ENCODE peak calls at places on chromosomes 6 and 20, in ten cellular contexts. One of them, this sample, is unnamed.

GRCh38 chr6:41527721-41528408 is 18.3 kb upstream of the FOXP4 start:
- DNase-seq in AG04449: no peak
- DNase-seq in SK-N-MC: peak
- DNase-seq in HTR-8/SVneo: no peak
- DNase-seq in NCI-H345: peak
- DNase-seq in activated CD4-positive, alpha-beta T cell treated with anti-CD3 and anti-CD28 coated beads, Interleukin-2, amount 50 U/mL, for 1 hour: no peak
- DNase-seq in activated T-helper 1 cell treated with Interleukin-2 at 50 U/mL for 16 hours: no peak
- DNase-seq in SW480: no peak
- DNase-seq in fibroblast of gingiva: peak
- DNase-seq in upper lobe of left lung: peak
- DNase-seq in this sample: no peak

GRCh38 chr20:3068986-3069900 is 2.2 kb upstream of the OXT start:
- DNase-seq in AG04449: no peak
- DNase-seq in SK-N-MC: no peak
- DNase-seq in HTR-8/SVneo: no peak
- DNase-seq in NCI-H345: peak
- DNase-seq in activated CD4-positive, alpha-beta T cell treated with anti-CD3 and anti-CD28 coated beads, Interleukin-2, amount 50 U/mL, for 1 hour: peak
- DNase-seq in activated T-helper 1 cell treated with Interleukin-2 at 50 U/mL for 16 hours: no peak
- DNase-seq in SW480: peak
- DNase-seq in fibroblast of gingiva: peak
- DNase-seq in upper lobe of left lung: no peak
- DNase-seq in this sample: peak

GRCh38 chr6:18823782-18824386 is 436.7 kb downstream of the RNF144B start:
- DNase-seq in AG04449: no peak
- DNase-seq in SK-N-MC: peak
- DNase-seq in HTR-8/SVneo: no peak
- DNase-seq in NCI-H345: no peak
- DNase-seq in activated CD4-positive, alpha-beta T cell treated with anti-CD3 and anti-CD28 coated beads, Interleukin-2, amount 50 U/mL, for 1 hour: peak
- DNase-seq in activated T-helper 1 cell treated with Interleukin-2 at 50 U/mL for 16 hours: peak
- DNase-seq in SW480: no peak
- DNase-seq in fibroblast of gingiva: no peak
- DNase-seq in upper lobe of left lung: no peak
- DNase-seq in this sample: peak

GRCh38 chr6:164347455-164347854 is 932.9 kb downstream of the QKI start:
- DNase-seq in AG04449: no peak
- DNase-seq in SK-N-MC: no peak
- DNase-seq in HTR-8/SVneo: no peak
- DNase-seq in NCI-H345: no peak
- DNase-seq in activated CD4-positive, alpha-beta T cell treated with anti-CD3 and anti-CD28 coated beads, Interleukin-2, amount 50 U/mL, for 1 hour: no peak
- DNase-seq in activated T-helper 1 cell treated with Interleukin-2 at 50 U/mL for 16 hours: no peak
- DNase-seq in SW480: no peak
- DNase-seq in fibroblast of gingiva: no peak
- DNase-seq in upper lobe of left lung: no peak
- DNase-seq in this sample: no peak

GRCh38 chr6:63410435-63411426 is 90.9 kb upstream of the LGSN start:
- DNase-seq in AG04449: no peak
- DNase-seq in SK-N-MC: no peak
- DNase-seq in HTR-8/SVneo: no peak
- DNase-seq in NCI-H345: no peak
- DNase-seq in activated CD4-positive, alpha-beta T cell treated with anti-CD3 and anti-CD28 coated beads, Interleukin-2, amount 50 U/mL, for 1 hour: no peak
- DNase-seq in activated T-helper 1 cell treated with Interleukin-2 at 50 U/mL for 16 hours: no peak
- DNase-seq in SW480: no peak
- DNase-seq in fibroblast of gingiva: no peak
- DNase-seq in upper lobe of left lung: no peak
- DNase-seq in this sample: no peak

GRCh38 chr6:64505312-64505711 is 869.7 kb downstream of the PHF3 start:
- DNase-seq in AG04449: no peak
- DNase-seq in SK-N-MC: no peak
- DNase-seq in HTR-8/SVneo: no peak
- DNase-seq in NCI-H345: no peak
- DNase-seq in activated CD4-positive, alpha-beta T cell treated with anti-CD3 and anti-CD28 coated beads, Interleukin-2, amount 50 U/mL, for 1 hour: no peak
- DNase-seq in activated T-helper 1 cell treated with Interleukin-2 at 50 U/mL for 16 hours: no peak
- DNase-seq in SW480: no peak
- DNase-seq in fibroblast of gingiva: no peak
- DNase-seq in upper lobe of left lung: no peak
- DNase-seq in this sample: no peak

GRCh38 chr6:161984707-161985106 is 710.8 kb upstream of the AGPAT4 start:
- DNase-seq in AG04449: no peak
- DNase-seq in SK-N-MC: no peak
- DNase-seq in HTR-8/SVneo: no peak
- DNase-seq in NCI-H345: no peak
- DNase-seq in activated CD4-positive, alpha-beta T cell treated with anti-CD3 and anti-CD28 coated beads, Interleukin-2, amount 50 U/mL, for 1 hour: no peak
- DNase-seq in activated T-helper 1 cell treated with Interleukin-2 at 50 U/mL for 16 hours: no peak
- DNase-seq in SW480: no peak
- DNase-seq in fibroblast of gingiva: no peak
- DNase-seq in upper lobe of left lung: no peak
- DNase-seq in this sample: no peak

GRCh38 chr6:21382821-21383455 is 210.6 kb upstream of the SOX4 start:
- DNase-seq in AG04449: no peak
- DNase-seq in SK-N-MC: no peak
- DNase-seq in HTR-8/SVneo: no peak
- DNase-seq in NCI-H345: no peak
- DNase-seq in activated CD4-positive, alpha-beta T cell treated with anti-CD3 and anti-CD28 coated beads, Interleukin-2, amount 50 U/mL, for 1 hour: no peak
- DNase-seq in activated T-helper 1 cell treated with Interleukin-2 at 50 U/mL for 16 hours: no peak
- DNase-seq in SW480: peak
- DNase-seq in fibroblast of gingiva: no peak
- DNase-seq in upper lobe of left lung: no peak
- DNase-seq in this sample: no peak

GRCh38 chr20:50953821-50954220 is 4.5 kb downstream of the DPM1 start:
- DNase-seq in AG04449: no peak
- DNase-seq in SK-N-MC: no peak
- DNase-seq in HTR-8/SVneo: no peak
- DNase-seq in NCI-H345: no peak
- DNase-seq in activated CD4-positive, alpha-beta T cell treated with anti-CD3 and anti-CD28 coated beads, Interleukin-2, amount 50 U/mL, for 1 hour: no peak
- DNase-seq in activated T-helper 1 cell treated with Interleukin-2 at 50 U/mL for 16 hours: no peak
- DNase-seq in SW480: no peak
- DNase-seq in fibroblast of gingiva: no peak
- DNase-seq in upper lobe of left lung: no peak
- DNase-seq in this sample: no peak

GRCh38 chr6:124393536-124393935 is 568.7 kb upstream of the RNF217 start:
- DNase-seq in AG04449: no peak
- DNase-seq in SK-N-MC: no peak
- DNase-seq in HTR-8/SVneo: no peak
- DNase-seq in NCI-H345: no peak
- DNase-seq in activated CD4-positive, alpha-beta T cell treated with anti-CD3 and anti-CD28 coated beads, Interleukin-2, amount 50 U/mL, for 1 hour: no peak
- DNase-seq in activated T-helper 1 cell treated with Interleukin-2 at 50 U/mL for 16 hours: no peak
- DNase-seq in SW480: no peak
- DNase-seq in fibroblast of gingiva: no peak
- DNase-seq in upper lobe of left lung: no peak
- DNase-seq in this sample: peak

GRCh38 chr6:153092082-153093013 is 38.7 kb downstream of the RGS17 start:
- DNase-seq in AG04449: peak
- DNase-seq in SK-N-MC: no peak
- DNase-seq in HTR-8/SVneo: peak
- DNase-seq in NCI-H345: no peak
- DNase-seq in activated CD4-positive, alpha-beta T cell treated with anti-CD3 and anti-CD28 coated beads, Interleukin-2, amount 50 U/mL, for 1 hour: no peak
- DNase-seq in activated T-helper 1 cell treated with Interleukin-2 at 50 U/mL for 16 hours: no peak
- DNase-seq in SW480: no peak
- DNase-seq in fibroblast of gingiva: peak
- DNase-seq in upper lobe of left lung: no peak
- DNase-seq in this sample: peak